ENCODE peak calls at places on chromosomes 13 and 19, in ten cellular contexts. I is activated CD8-positive, alpha-beta T cell treated with anti-CD3 and anti-CD28 coated beads for 36 hours; M is tibial nerve; P is CD8-positive, alpha-beta T cell; V is RWPE1; G is psoas muscle; U is tibial artery; N is IMR-90; C is HFFc6; E is NB4. Z is an unnamed sample.

GRCh38 chr13:72400859-72401258 is 326.6 kb downstream of the MZT1 start:
- DNase-seq in I (no peak), P (no peak), E (no peak), N (no peak), M (no peak), G (no peak), C (no peak), V (no peak), U (no peak), Z (no peak)

GRCh38 chr13:48233886-48234488 is 981 bp downstream of the ITM2B start:
- DNase-seq in C (no peak), I (no peak), P (no peak), N (peak), M (no peak), U (no peak), E (no peak), G (no peak), V (no peak), Z (no peak)

GRCh38 chr19:49849433-49850220 is 1.3 kb upstream of the PTOV1 start:
- DNase-seq in U (no peak), E (no peak), N (no peak), I (no peak), C (no peak), P (no peak), G (no peak), M (no peak), V (no peak), Z (no peak)

GRCh38 chr19:16327911-16328823 is 3.5 kb downstream of the KLF2 start:
- DNase-seq in C (peak), G (peak), M (peak), N (peak), P (peak), E (peak), U (peak), I (peak), V (peak), Z (no peak)

GRCh38 chr13:48783181-48783630 is 129.5 kb downstream of the CYSLTR2 start:
- DNase-seq in C (peak), G (peak), U (peak), E (peak), N (peak), P (no peak), V (peak), I (no peak), M (peak), Z (no peak)

GRCh38 chr13:20049558-20050473 is 91.3 kb downstream of the ZMYM2 start:
- DNase-seq in U (no peak), V (no peak), G (no peak), N (no peak), P (no peak), M (no peak), I (no peak), C (no peak), E (no peak), Z (no peak)

GRCh38 chr13:24217601-24218281 is 57.2 kb downstream of the SPATA13 start:
- DNase-seq in U (no peak), C (no peak), P (no peak), G (no peak), M (no peak), E (peak), I (no peak), N (no peak), V (no peak), Z (no peak)

GRCh38 chr19:13599681-13600080 is 93.4 kb upstream of the CACNA1A start:
- DNase-seq in E (no peak), M (no peak), N (no peak), G (no peak), I (no peak), C (no peak), V (no peak), U (no peak), P (no peak), Z (no peak)

GRCh38 chr13:21326155-21327030 is 132.7 kb downstream of the ZDHHC20 start:
- DNase-seq in V (peak), E (no peak), N (peak), M (no peak), U (no peak), C (peak), G (no peak), P (peak), I (peak), Z (peak)

GRCh38 chr19:30719991-30720329 is 347.8 kb downstream of the ZNF536 start:
- DNase-seq in V (peak), E (no peak), G (no peak), C (no peak), P (no peak), N (no peak), U (no peak), I (no peak), M (peak), Z (no peak)

GRCh38 chr19:39433480-39434079 is 2.2 kb downstream of the RPS16 start:
- DNase-seq in P (no peak), I (no peak), M (no peak), U (no peak), G (no peak), N (no peak), V (no peak), E (no peak), C (no peak), Z (no peak)

GRCh38 chr13:43368003-43368402 is 344.6 kb downstream of the DNAJC15 start:
- DNase-seq in N (peak), V (no peak), E (no peak), I (no peak), M (no peak), C (no peak), P (no peak), U (no peak), G (no peak), Z (no peak)

GRCh38 chr13:31538067-31539042 is 201.0 kb upstream of the RXFP2 start:
- DNase-seq in N (peak), V (peak), E (peak), G (no peak), U (no peak), C (peak), P (no peak), M (no peak), I (no peak), Z (no peak)

GRCh38 chr19:40798997-40799557 is at the start of gene EGLN2:
- DNase-seq in C (no peak), N (no peak), G (no peak), P (no peak), V (no peak), M (no peak), U (no peak), E (peak), I (no peak), Z (no peak)

GRCh38 chr13:112134150-112135075 is 67.5 kb downstream of the SOX1 start:
- DNase-seq in N (no peak), C (no peak), G (no peak), M (no peak), U (peak), P (peak), V (no peak), E (no peak), I (no peak), Z (no peak)

GRCh38 chr13:73898276-73898675 is 235.9 kb downstream of the KLF12 start:
- DNase-seq in E (no peak), V (no peak), P (no peak), C (peak), G (no peak), I (no peak), N (no peak), U (no peak), M (no peak), Z (no peak)

GRCh38 chr13:75173457-75174356 is 308.3 kb downstream of the TBC1D4 start:
- DNase-seq in C (no peak), I (peak), G (no peak), V (no peak), N (no peak), P (no peak), U (no peak), E (no peak), M (no peak), Z (peak)

GRCh38 chr13:110807546-110807945 is 94.0 kb downstream of the ING1 start:
- DNase-seq in G (no peak), I (no peak), N (no peak), U (peak), M (no peak), V (no peak), P (no peak), C (no peak), E (no peak), Z (no peak)

GRCh38 chr13:44283598-44283997 is 90.0 kb upstream of the SERP2 start:
- DNase-seq in I (no peak), G (no peak), M (no peak), E (no peak), V (no peak), P (no peak), U (no peak), C (no peak), N (no peak), Z (no peak)

GRCh38 chr13:51935326-51936171 is 73.8 kb downstream of the CCDC70 start:
- DNase-seq in G (no peak), E (peak), U (no peak), I (no peak), C (peak), P (no peak), V (peak), N (no peak), M (no peak), Z (peak)

DNA sequence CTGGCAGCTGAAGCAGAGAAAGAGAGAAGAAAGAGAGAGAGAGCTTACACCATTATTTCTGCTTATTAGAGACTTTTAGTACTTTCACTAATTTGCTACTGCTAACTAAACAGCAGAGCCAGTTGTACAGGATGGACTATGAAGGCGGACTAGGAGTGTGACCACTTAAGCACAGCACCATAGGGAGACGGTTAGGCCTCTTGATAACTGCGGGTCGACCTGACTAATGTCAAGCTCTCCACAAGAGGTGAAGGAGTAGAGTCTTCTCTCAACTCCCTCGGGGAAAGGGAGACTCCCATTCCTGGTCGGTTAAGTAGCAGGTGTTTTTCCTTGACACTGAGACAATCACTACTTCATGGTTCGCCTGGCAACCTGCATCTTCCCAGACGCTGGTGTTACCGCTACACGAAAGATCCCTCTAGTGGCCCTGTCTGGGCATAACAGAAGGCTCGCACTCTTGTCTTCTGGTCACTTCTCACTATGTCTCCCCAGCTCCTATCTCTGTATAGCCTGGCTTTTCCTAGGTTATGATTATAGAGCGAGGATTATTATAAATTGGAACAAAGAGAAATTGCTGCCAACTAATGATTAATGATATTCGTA is 5.3 kb upstream of the PSG7 start:
- DNase-seq in N (peak), U (no peak), I (peak), P (no peak), E (peak), M (no peak), V (no peak), G (no peak), C (no peak), Z (no peak)
- TF ChIP-seq CTCF in N (peak), U (no peak), I (peak), P (no peak), E (peak), M (no peak), V (no peak), G (no peak), C (peak), Z (no peak)

DNA sequence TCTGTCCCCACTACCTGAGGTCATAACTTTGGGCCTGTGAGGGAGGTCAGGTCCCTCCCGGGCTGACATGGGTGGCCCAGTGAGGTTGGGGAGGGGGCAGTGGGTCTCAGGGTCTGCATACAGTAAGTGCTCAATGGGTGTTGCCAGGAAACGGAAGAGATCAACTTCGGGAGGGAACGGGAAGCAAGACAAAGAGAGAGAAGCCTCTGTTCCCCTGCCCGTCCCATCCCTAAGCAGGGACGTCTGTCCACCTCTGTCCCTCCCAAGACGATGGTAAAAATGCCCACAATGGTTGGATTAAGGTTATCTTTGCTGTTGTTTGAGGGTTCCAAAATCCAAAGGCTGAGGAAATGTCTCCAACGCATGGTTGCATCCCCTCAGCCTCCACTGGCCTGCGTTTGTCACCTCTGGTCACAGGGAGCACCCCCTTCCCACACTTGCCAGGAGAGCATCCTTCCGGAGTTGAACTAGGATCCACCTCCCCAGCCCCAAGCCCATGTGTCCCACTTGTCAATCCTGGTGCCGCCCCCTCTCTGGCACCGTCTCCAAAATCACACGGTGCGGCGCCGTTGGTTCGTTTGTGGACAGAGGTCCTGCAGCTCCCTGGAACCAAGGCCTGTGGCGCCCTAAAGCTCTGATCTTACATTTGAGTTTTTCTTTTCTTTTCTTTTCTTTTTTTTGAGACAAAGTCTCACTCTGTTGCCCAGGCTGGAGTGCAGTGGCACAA is 774 bp upstream of the HOMER3 start:
- DNase-seq in N (no peak), C (no peak), M (no peak), U (no peak), I (no peak), E (no peak), P (no peak), V (no peak), G (no peak), Z (no peak)
- TF ChIP-seq CTCF in N (no peak), C (no peak), M (no peak), U (no peak), I (no peak), E (no peak), P (no peak), V (no peak), G (no peak), Z (no peak)

GRCh38 chr13:53379485-53379884 is 350.9 kb downstream of the OLFM4 start:
- DNase-seq in U (no peak), N (no peak), V (no peak), E (no peak), I (no peak), C (no peak), P (no peak), G (no peak), M (no peak), Z (no peak)

DNA sequence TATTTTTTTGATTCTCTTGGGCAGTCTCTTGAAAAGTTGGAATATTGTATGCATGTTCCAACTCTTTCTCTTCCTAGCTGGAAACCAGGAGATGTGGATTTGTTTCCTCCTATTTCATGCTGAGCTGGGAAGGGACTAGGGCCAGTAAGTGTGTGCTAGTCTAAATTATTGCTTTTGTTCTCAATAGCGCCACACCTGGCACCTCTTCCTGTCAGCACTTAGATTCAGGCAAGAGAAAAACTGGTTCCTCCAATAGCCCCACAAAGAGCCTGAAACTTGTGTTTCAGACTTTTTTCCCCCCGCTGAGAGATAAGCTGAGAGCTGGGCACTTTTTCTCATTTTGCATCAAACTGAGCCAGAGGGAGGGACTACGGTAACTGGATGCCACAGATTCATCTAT is 353.4 kb downstream of the OLFM4 start:
- DNase-seq in V (no peak), N (no peak), C (no peak), G (no peak), E (no peak), U (no peak), I (no peak), M (no peak), P (no peak), Z (no peak)
- TF ChIP-seq CTCF in V (no peak), N (no peak), C (no peak), G (no peak), E (no peak), U (no peak), I (no peak), M (no peak), P (no peak), Z (no peak)

GRCh38 chr19:33553530-33554310 is 32.1 kb upstream of the PEPD start:
- DNase-seq in V (no peak), U (peak), P (no peak), E (no peak), N (no peak), G (no peak), C (no peak), M (no peak), I (no peak), Z (no peak)

GRCh38 chr19:33552928-33553279 is 31.3 kb upstream of the PEPD start:
- DNase-seq in G (no peak), C (no peak), E (no peak), P (no peak), N (no peak), V (no peak), I (no peak), U (peak), M (no peak), Z (no peak)

GRCh38 chr19:33551676-33552075 is 30.1 kb upstream of the PEPD start:
- DNase-seq in I (no peak), U (peak), V (no peak), P (no peak), M (no peak), G (no peak), C (no peak), E (no peak), N (no peak), Z (no peak)

GRCh38 chr19:33552191-33552927 is 30.8 kb upstream of the PEPD start:
- DNase-seq in V (no peak), M (no peak), N (no peak), C (no peak), P (no peak), I (no peak), G (no peak), E (no peak), U (peak), Z (no peak)

DNA sequence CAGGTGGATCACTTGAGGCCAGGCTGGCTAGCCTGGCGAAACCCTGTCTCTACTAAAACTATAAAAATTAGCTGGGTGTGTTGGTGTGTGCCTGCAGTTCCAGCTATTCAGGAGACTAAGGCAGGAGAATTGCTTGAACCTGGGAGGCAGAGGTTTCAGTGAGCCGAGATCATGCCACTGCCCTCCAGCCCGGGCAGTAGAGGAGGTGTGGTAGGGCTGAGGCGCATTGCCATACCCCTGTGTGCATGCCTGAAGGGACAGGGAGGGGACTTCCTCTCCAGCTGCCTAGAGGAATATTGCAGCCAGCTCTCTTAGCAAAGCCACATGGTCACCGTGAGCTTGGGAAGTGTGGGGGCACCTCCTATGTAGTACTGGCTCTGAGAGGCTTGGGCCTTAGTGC is 29.1 kb upstream of the PEPD start:
- DNase-seq in M (no peak), N (no peak), U (peak), G (no peak), P (no peak), C (no peak), I (no peak), V (no peak), E (no peak), Z (no peak)
- TF ChIP-seq CTCF in M (no peak), N (no peak), U (no peak), G (no peak), P (no peak), C (no peak), I (no peak), V (no peak), E (no peak), Z (no peak)